ENCODE peak calls at places on chromosomes 4 and X, in seven cellular contexts. T, E, N, Y, R, S and Z are unnamed samples.

GRCh38 chr4:142845293-142846070 is 619 bp downstream of the INPP4B start:
- DNase-seq in T (peak), E (peak), N (peak), Y (peak), R (no peak), S (no peak), Z (no peak)

GRCh38 chrX:31036895-31037294 is 34.9 kb downstream of the FTHL17 start:
- DNase-seq in T (peak), E (peak), N (peak), Y (no peak), R (no peak), S (peak), Z (peak)

GRCh38 chr4:102575369-102576129 is 74.4 kb downstream of the NFKB1 start:
- DNase-seq in T (no peak), E (no peak), N (peak), Y (no peak), R (no peak), S (no peak), Z (no peak)

GRCh38 chrX:14095702-14096101 is 66.0 kb upstream of the GEMIN8 start:
- DNase-seq in T (peak), E (no peak), N (peak), Y (no peak), R (no peak), S (peak), Z (peak)

GRCh38 chr4:179285696-179286095 is 1843.5 kb upstream of the AGA start:
- DNase-seq in T (no peak), E (no peak), N (no peak), Y (no peak), R (no peak), S (no peak), Z (no peak)

GRCh38 chrX:53190363-53190960 is 34.5 kb downstream of the KDM5C start:
- DNase-seq in T (no peak), E (no peak), N (no peak), Y (no peak), R (no peak), S (no peak), Z (no peak)

GRCh38 chr4:25448379-25449109 is 71.5 kb downstream of the ANAPC4 start:
- DNase-seq in T (peak), E (no peak), N (no peak), Y (no peak), R (no peak), S (no peak), Z (no peak)

GRCh38 chrX:40746536-40746935 is 11.2 kb upstream of the MED14 start:
- DNase-seq in T (no peak), E (no peak), N (no peak), Y (no peak), R (no peak), S (no peak), Z (no peak)

GRCh38 chrX:110569506-110569905 is 210.9 kb downstream of the RTL9 start:
- DNase-seq in T (no peak), E (no peak), N (peak), Y (no peak), R (no peak), S (no peak), Z (no peak)

GRCh38 chrX:17703201-17703600 is 34.1 kb upstream of the SCML1 start:
- DNase-seq in T (no peak), E (no peak), N (no peak), Y (no peak), R (no peak), S (no peak), Z (no peak)

GRCh38 chr4:69861756-69862155 is 1.8 kb upstream of the SULT1E1 start:
- DNase-seq in T (no peak), E (no peak), N (no peak), Y (no peak), R (no peak), S (no peak), Z (no peak)

GRCh38 chr4:120034913-120035312 is 31.7 kb downstream of the MAD2L1 start:
- DNase-seq in T (no peak), E (no peak), N (no peak), Y (no peak), R (no peak), S (no peak), Z (no peak)

GRCh38 chr4:906311-907102 is 25.6 kb downstream of the GAK start:
- DNase-seq in T (no peak), E (no peak), N (no peak), Y (no peak), R (no peak), S (no peak), Z (no peak)

GRCh38 chrX:123267220-123267619 is 83.1 kb downstream of the GRIA3 start:
- DNase-seq in T (peak), E (no peak), N (peak), Y (no peak), R (no peak), S (no peak), Z (no peak)

GRCh38 chr4:152537881-152538280 is 2.0 kb upstream of the FBXW7 start:
- DNase-seq in T (no peak), E (no peak), N (no peak), Y (no peak), R (no peak), S (no peak), Z (no peak)

GRCh38 chr4:80412322-80412721 is 76.8 kb downstream of the CFAP299 start:
- DNase-seq in T (no peak), E (no peak), N (no peak), Y (no peak), R (no peak), S (no peak), Z (no peak)

GRCh38 chr4:92825186-92825715 is 521.5 kb downstream of the GRID2 start:
- DNase-seq in T (no peak), E (no peak), N (no peak), Y (no peak), R (no peak), S (no peak), Z (no peak)

GRCh38 chrX:68343551-68343950 is 89.7 kb downstream of the OPHN1 start:
- DNase-seq in T (no peak), E (no peak), N (no peak), Y (no peak), R (no peak), S (no peak), Z (no peak)

GRCh38 chr4:26132858-26133257 is 188.0 kb upstream of the RBPJ start:
- DNase-seq in T (no peak), E (no peak), N (no peak), Y (no peak), R (no peak), S (no peak), Z (no peak)

GRCh38 chr4:86359944-86360478 is at the start of gene MAPK10:
- DNase-seq in T (peak), E (peak), N (peak), Y (peak), R (peak), S (peak), Z (peak)

GRCh38 chr4:26267087-26267486 is 53.7 kb upstream of the RBPJ start:
- DNase-seq in T (peak), E (peak), N (no peak), Y (no peak), R (no peak), S (no peak), Z (no peak)

GRCh38 chr4:87180767-87181166 is 39.7 kb downstream of the KLHL8 start:
- DNase-seq in T (peak), E (no peak), N (no peak), Y (no peak), R (no peak), S (no peak), Z (no peak)

GRCh38 chr4:135672202-135672601 is 1470.6 kb upstream of the PABPC4L start:
- DNase-seq in T (no peak), E (no peak), N (no peak), Y (no peak), R (no peak), S (no peak), Z (no peak)

GRCh38 chr4:15774020-15774420 is 4.1 kb upstream of the CD38 start:
- DNase-seq in T (no peak), E (no peak), N (no peak), Y (no peak), R (peak), S (no peak), Z (no peak)

GRCh38 chrX:41303013-41303412 is 30.9 kb upstream of the DDX3X start:
- DNase-seq in T (no peak), E (no peak), N (no peak), Y (no peak), R (no peak), S (no peak), Z (no peak)

GRCh38 chr4:5458676-5459075 is 249.7 kb downstream of the EVC2 start:
- DNase-seq in T (no peak), E (no peak), N (no peak), Y (no peak), R (no peak), S (no peak), Z (no peak)

GRCh38 chr4:58225460-58225859 is 1115.3 kb upstream of the IGFBP7 start:
- DNase-seq in T (no peak), E (no peak), N (no peak), Y (no peak), R (no peak), S (no peak), Z (no peak)

GRCh38 chrX:94834226-94834625 is 1160.2 kb downstream of the FAM133A start:
- DNase-seq in T (no peak), E (no peak), N (no peak), Y (no peak), R (no peak), S (no peak), Z (no peak)

GRCh38 chr4:52822583-52823477 is 39.3 kb upstream of the RASL11B start:
- DNase-seq in T (peak), E (no peak), N (peak), Y (no peak), R (no peak), S (no peak), Z (no peak)

GRCh38 chr4:165476214-165477098 is 97.6 kb downstream of the CPE start:
- DNase-seq in T (peak), E (no peak), N (peak), Y (no peak), R (no peak), S (no peak), Z (no peak)

GRCh38 chr4:1375761-1376322 is 28.8 kb downstream of the UVSSA start:
- DNase-seq in T (no peak), E (no peak), N (no peak), Y (peak), R (no peak), S (no peak), Z (no peak)

GRCh38 chrX:123408856-123409737 is 225.0 kb downstream of the GRIA3 start:
- DNase-seq in T (peak), E (no peak), N (peak), Y (no peak), R (no peak), S (peak), Z (no peak)

GRCh38 chrX:123223409-123223808 is 39.3 kb downstream of the GRIA3 start:
- DNase-seq in T (no peak), E (no peak), N (no peak), Y (no peak), R (no peak), S (no peak), Z (no peak)

GRCh38 chrX:86047174-86047991 is at the start of gene CHM:
- DNase-seq in T (peak), E (peak), N (peak), Y (peak), R (peak), S (peak), Z (peak)

GRCh38 chr4:135227842-135228241 is 1026.3 kb upstream of the PABPC4L start:
- DNase-seq in T (no peak), E (no peak), N (no peak), Y (no peak), R (no peak), S (no peak), Z (no peak)

GRCh38 chr4:176841730-176842129 is 49.0 kb upstream of the VEGFC start:
- DNase-seq in T (peak), E (no peak), N (peak), Y (no peak), R (no peak), S (no peak), Z (no peak)

GRCh38 chrX:53171356-53171755 is 53.7 kb downstream of the KDM5C start:
- DNase-seq in T (no peak), E (no peak), N (no peak), Y (no peak), R (no peak), S (no peak), Z (no peak)

GRCh38 chr4:4864940-4865704 is 5.7 kb downstream of the MSX1 start:
- DNase-seq in T (no peak), E (no peak), N (peak), Y (peak), R (no peak), S (no peak), Z (no peak)

GRCh38 chr4:184400891-184401290 is 73.5 kb downstream of the IRF2 start:
- DNase-seq in T (no peak), E (no peak), N (no peak), Y (no peak), R (no peak), S (no peak), Z (no peak)

GRCh38 chr4:184401397-184402171 is 72.8 kb downstream of the IRF2 start:
- DNase-seq in T (no peak), E (no peak), N (peak), Y (no peak), R (no peak), S (no peak), Z (no peak)

GRCh38 chr4:184398741-184399504 is 75.4 kb downstream of the IRF2 start:
- DNase-seq in T (no peak), E (no peak), N (no peak), Y (no peak), R (no peak), S (no peak), Z (no peak)

GRCh38 chr4:184399505-184399893 is 74.9 kb downstream of the IRF2 start:
- DNase-seq in T (no peak), E (no peak), N (no peak), Y (no peak), R (no peak), S (no peak), Z (no peak)

GRCh38 chr4:184400375-184400870 is 73.9 kb downstream of the IRF2 start:
- DNase-seq in T (peak), E (no peak), N (peak), Y (no peak), R (no peak), S (no peak), Z (no peak)
- TF ChIP-seq CTCF in T (peak), E (no peak), N (peak), Y (no peak), R (no peak), S (no peak), Z (no peak)

GRCh38 chrX:115364625-115365024 is 75.1 kb downstream of the LUZP4 start:
- DNase-seq in T (no peak), E (no peak), N (peak), Y (no peak), R (no peak), S (no peak), Z (no peak)

GRCh38 chrX:115360220-115360781 is 70.8 kb downstream of the LUZP4 start:
- DNase-seq in T (peak), E (no peak), N (no peak), Y (no peak), R (no peak), S (no peak), Z (no peak)

GRCh38 chrX:115366535-115366934 is 77.0 kb downstream of the LUZP4 start:
- DNase-seq in T (no peak), E (no peak), N (no peak), Y (no peak), R (no peak), S (no peak), Z (no peak)

GRCh38 chrX:115367455-115367854 is 77.9 kb downstream of the LUZP4 start:
- DNase-seq in T (peak), E (no peak), N (peak), Y (no peak), R (no peak), S (no peak), Z (no peak)

GRCh38 chrX:115362334-115363095 is 73.0 kb downstream of the LUZP4 start:
- DNase-seq in T (peak), E (no peak), N (peak), Y (no peak), R (peak), S (peak), Z (no peak)
- TF ChIP-seq CTCF in T (peak), E (no peak), N (peak), Y (no peak), R (peak), S (no peak), Z (no peak)

GRCh38 chr4:133146574-133147198 is 2.4 kb upstream of the PCDH10 start:
- DNase-seq in T (peak), E (no peak), N (peak), Y (peak), R (no peak), S (peak), Z (no peak)
- TF ChIP-seq CTCF in T (peak), E (peak), N (peak), Y (peak), R (no peak), S (peak), Z (peak)

GRCh38 chr4:71130827-71131603 is 137.6 kb downstream of the DCK start:
- DNase-seq in T (peak), E (no peak), N (peak), Y (no peak), R (no peak), S (no peak), Z (no peak)
- TF ChIP-seq CTCF in T (no peak), E (peak), N (peak), Y (no peak), R (no peak), S (no peak), Z (no peak)

GRCh38 chr4:21664355-21664754 is 284.2 kb downstream of the KCNIP4 start:
- DNase-seq in T (peak), E (no peak), N (no peak), Y (no peak), R (no peak), S (no peak), Z (no peak)
- TF ChIP-seq CTCF in T (no peak), E (no peak), N (no peak), Y (no peak), R (no peak), S (no peak), Z (no peak)

GRCh38 chr4:162839814-162840213 is 326.9 kb downstream of the NAF1 start:
- DNase-seq in T (no peak), E (no peak), N (no peak), Y (no peak), R (no peak), S (no peak), Z (no peak)
- TF ChIP-seq CTCF in T (no peak), E (no peak), N (no peak), Y (no peak), R (no peak), S (peak), Z (peak)